ENCODE peak calls at places on chromosome 18, in nine cellular contexts. One of them, this sample, is unnamed.

GRCh38 chr18:24530630-24531111 is 70.2 kb downstream of the HRH4 start:
- DNase-seq in HEK293T: no peak
- DNase-seq in aorta: no peak
- DNase-seq in iris pigment epithelial cell: peak
- DNase-seq in neural progenitor cell: no peak
- DNase-seq in GM04504: peak
- DNase-seq in foreskin keratinocyte: peak
- DNase-seq in fibroblast of lung: peak
- DNase-seq in left colon: no peak
- DNase-seq in this sample: no peak

GRCh38 chr18:45379903-45380302 is 235.4 kb upstream of the SLC14A2 start:
- DNase-seq in GM04504: no peak
- DNase-seq in aorta: no peak
- DNase-seq in fibroblast of lung: peak
- DNase-seq in HEK293T: no peak
- DNase-seq in foreskin keratinocyte: no peak
- DNase-seq in left colon: no peak
- DNase-seq in neural progenitor cell: no peak
- DNase-seq in iris pigment epithelial cell: no peak
- DNase-seq in this sample: no peak

GRCh38 chr18:80184243-80184772 is 63.0 kb downstream of the PARD6G start:
- DNase-seq in HEK293T: no peak
- DNase-seq in fibroblast of lung: no peak
- DNase-seq in left colon: no peak
- DNase-seq in foreskin keratinocyte: no peak
- DNase-seq in GM04504: no peak
- DNase-seq in neural progenitor cell: no peak
- DNase-seq in iris pigment epithelial cell: no peak
- DNase-seq in aorta: no peak
- DNase-seq in this sample: no peak

GRCh38 chr18:22110482-22110924 is 58.9 kb upstream of the GATA6 start:
- DNase-seq in neural progenitor cell: peak
- DNase-seq in iris pigment epithelial cell: no peak
- DNase-seq in foreskin keratinocyte: no peak
- DNase-seq in left colon: no peak
- DNase-seq in aorta: no peak
- DNase-seq in fibroblast of lung: no peak
- DNase-seq in GM04504: no peak
- DNase-seq in HEK293T: no peak
- DNase-seq in this sample: no peak

GRCh38 chr18:3525870-3526420 is 76.0 kb downstream of the TGIF1 start:
- DNase-seq in aorta: no peak
- DNase-seq in GM04504: no peak
- DNase-seq in HEK293T: no peak
- DNase-seq in iris pigment epithelial cell: peak
- DNase-seq in neural progenitor cell: no peak
- DNase-seq in foreskin keratinocyte: no peak
- DNase-seq in fibroblast of lung: peak
- DNase-seq in left colon: no peak
- DNase-seq in this sample: no peak

GRCh38 chr18:36203360-36203895 is 16.1 kb downstream of the MOCOS start:
- DNase-seq in foreskin keratinocyte: no peak
- DNase-seq in fibroblast of lung: no peak
- DNase-seq in left colon: no peak
- DNase-seq in aorta: no peak
- DNase-seq in HEK293T: peak
- DNase-seq in neural progenitor cell: no peak
- DNase-seq in iris pigment epithelial cell: no peak
- DNase-seq in GM04504: no peak
- DNase-seq in this sample: no peak

GRCh38 chr18:75133721-75134645 is 75.0 kb downstream of the PTGR3 start:
- DNase-seq in fibroblast of lung: no peak
- DNase-seq in aorta: no peak
- DNase-seq in GM04504: no peak
- DNase-seq in iris pigment epithelial cell: no peak
- DNase-seq in left colon: no peak
- DNase-seq in HEK293T: no peak
- DNase-seq in neural progenitor cell: no peak
- DNase-seq in foreskin keratinocyte: no peak
- DNase-seq in this sample: no peak

GRCh38 chr18:39772155-39772919 is 2182.7 kb upstream of the PIK3C3 start:
- DNase-seq in left colon: no peak
- DNase-seq in foreskin keratinocyte: peak
- DNase-seq in iris pigment epithelial cell: peak
- DNase-seq in neural progenitor cell: no peak
- DNase-seq in fibroblast of lung: peak
- DNase-seq in GM04504: no peak
- DNase-seq in HEK293T: no peak
- DNase-seq in aorta: no peak
- DNase-seq in this sample: no peak

GRCh38 chr18:76658627-76659026 is 163.6 kb upstream of the ZNF516 start:
- DNase-seq in aorta: no peak
- DNase-seq in neural progenitor cell: peak
- DNase-seq in left colon: no peak
- DNase-seq in iris pigment epithelial cell: no peak
- DNase-seq in fibroblast of lung: peak
- DNase-seq in GM04504: no peak
- DNase-seq in foreskin keratinocyte: no peak
- DNase-seq in HEK293T: peak
- DNase-seq in this sample: no peak

GRCh38 chr18:777021-777420 is 35.0 kb downstream of the YES1 start:
- DNase-seq in left colon: no peak
- DNase-seq in HEK293T: no peak
- DNase-seq in fibroblast of lung: peak
- DNase-seq in foreskin keratinocyte: no peak
- DNase-seq in neural progenitor cell: no peak
- DNase-seq in GM04504: no peak
- DNase-seq in aorta: no peak
- DNase-seq in iris pigment epithelial cell: peak
- DNase-seq in this sample: no peak

GRCh38 chr18:57915848-57916596 is 112.9 kb upstream of the ATP8B1 start:
- DNase-seq in aorta: no peak
- DNase-seq in neural progenitor cell: peak
- DNase-seq in iris pigment epithelial cell: no peak
- DNase-seq in GM04504: no peak
- DNase-seq in foreskin keratinocyte: no peak
- DNase-seq in left colon: peak
- DNase-seq in fibroblast of lung: no peak
- DNase-seq in HEK293T: no peak
- DNase-seq in this sample: no peak

GRCh38 chr18:50987261-50987660 is 19.4 kb downstream of the ELAC1 start:
- DNase-seq in fibroblast of lung: peak
- DNase-seq in aorta: no peak
- DNase-seq in GM04504: no peak
- DNase-seq in neural progenitor cell: no peak
- DNase-seq in iris pigment epithelial cell: no peak
- DNase-seq in HEK293T: no peak
- DNase-seq in left colon: no peak
- DNase-seq in foreskin keratinocyte: no peak
- DNase-seq in this sample: no peak

GRCh38 chr18:76447268-76447890 is 47.7 kb downstream of the ZNF516 start:
- DNase-seq in fibroblast of lung: no peak
- DNase-seq in HEK293T: no peak
- DNase-seq in left colon: peak
- DNase-seq in iris pigment epithelial cell: no peak
- DNase-seq in GM04504: no peak
- DNase-seq in neural progenitor cell: no peak
- DNase-seq in foreskin keratinocyte: no peak
- DNase-seq in aorta: no peak
- DNase-seq in this sample: no peak

GRCh38 chr18:6785411-6785810 is 55.9 kb downstream of the ARHGAP28 start:
- DNase-seq in aorta: no peak
- DNase-seq in foreskin keratinocyte: no peak
- DNase-seq in GM04504: no peak
- DNase-seq in HEK293T: no peak
- DNase-seq in neural progenitor cell: no peak
- DNase-seq in fibroblast of lung: no peak
- DNase-seq in left colon: no peak
- DNase-seq in iris pigment epithelial cell: no peak
- DNase-seq in this sample: no peak

GRCh38 chr18:55587341-55588000 is 521 bp downstream of the TCF4 start:
- DNase-seq in aorta: peak
- DNase-seq in fibroblast of lung: peak
- DNase-seq in left colon: peak
- DNase-seq in neural progenitor cell: peak
- DNase-seq in GM04504: no peak
- DNase-seq in foreskin keratinocyte: no peak
- DNase-seq in HEK293T: peak
- DNase-seq in iris pigment epithelial cell: peak
- DNase-seq in this sample: no peak

GRCh38 chr18:13271512-13271911 is 53.0 kb downstream of the LDLRAD4 start:
- DNase-seq in neural progenitor cell: no peak
- DNase-seq in fibroblast of lung: no peak
- DNase-seq in HEK293T: no peak
- DNase-seq in foreskin keratinocyte: no peak
- DNase-seq in GM04504: no peak
- DNase-seq in iris pigment epithelial cell: no peak
- DNase-seq in aorta: no peak
- DNase-seq in left colon: no peak
- DNase-seq in this sample: no peak

GRCh38 chr18:23154823-23155517 is 19.7 kb downstream of the CABLES1 start:
- DNase-seq in iris pigment epithelial cell: no peak
- DNase-seq in aorta: no peak
- DNase-seq in left colon: no peak
- DNase-seq in neural progenitor cell: no peak
- DNase-seq in GM04504: no peak
- DNase-seq in fibroblast of lung: no peak
- DNase-seq in foreskin keratinocyte: no peak
- DNase-seq in HEK293T: no peak
- DNase-seq in this sample: no peak

GRCh38 chr18:76390452-76391035 is 104.5 kb downstream of the ZNF516 start:
- DNase-seq in foreskin keratinocyte: no peak
- DNase-seq in iris pigment epithelial cell: no peak
- DNase-seq in aorta: no peak
- DNase-seq in GM04504: no peak
- DNase-seq in neural progenitor cell: no peak
- DNase-seq in fibroblast of lung: no peak
- DNase-seq in left colon: no peak
- DNase-seq in HEK293T: no peak
- DNase-seq in this sample: no peak

GRCh38 chr18:79714531-79715240 is 35.1 kb downstream of the CTDP1 start:
- DNase-seq in foreskin keratinocyte: no peak
- DNase-seq in aorta: no peak
- DNase-seq in HEK293T: no peak
- DNase-seq in left colon: no peak
- DNase-seq in iris pigment epithelial cell: no peak
- DNase-seq in neural progenitor cell: no peak
- DNase-seq in GM04504: no peak
- DNase-seq in fibroblast of lung: no peak
- DNase-seq in this sample: no peak

GRCh38 chr18:653512-653911 is 3.9 kb upstream of the TYMS start:
- DNase-seq in iris pigment epithelial cell: no peak
- DNase-seq in left colon: no peak
- DNase-seq in neural progenitor cell: no peak
- DNase-seq in GM04504: no peak
- DNase-seq in fibroblast of lung: no peak
- DNase-seq in foreskin keratinocyte: no peak
- DNase-seq in HEK293T: no peak
- DNase-seq in aorta: no peak
- DNase-seq in this sample: no peak

GRCh38 chr18:8468911-8469310 is 140.3 kb upstream of the RAB12 start:
- DNase-seq in GM04504: no peak
- DNase-seq in neural progenitor cell: no peak
- DNase-seq in left colon: no peak
- DNase-seq in HEK293T: no peak
- DNase-seq in iris pigment epithelial cell: peak
- DNase-seq in aorta: no peak
- DNase-seq in foreskin keratinocyte: no peak
- DNase-seq in fibroblast of lung: peak
- DNase-seq in this sample: no peak

GRCh38 chr18:41940506-41941215 is 14.4 kb upstream of the PIK3C3 start:
- DNase-seq in HEK293T: no peak
- DNase-seq in foreskin keratinocyte: peak
- DNase-seq in aorta: no peak
- DNase-seq in neural progenitor cell: peak
- DNase-seq in fibroblast of lung: peak
- DNase-seq in iris pigment epithelial cell: peak
- DNase-seq in GM04504: peak
- DNase-seq in left colon: no peak
- DNase-seq in this sample: no peak

GRCh38 chr18:62388855-62389760 is 64.0 kb downstream of the TNFRSF11A start:
- DNase-seq in GM04504: no peak
- DNase-seq in fibroblast of lung: no peak
- DNase-seq in foreskin keratinocyte: peak
- DNase-seq in iris pigment epithelial cell: no peak
- DNase-seq in neural progenitor cell: no peak
- DNase-seq in HEK293T: no peak
- DNase-seq in left colon: no peak
- DNase-seq in aorta: no peak
- DNase-seq in this sample: no peak

GRCh38 chr18:5197461-5197860 is 404 bp upstream of the AKAIN1 start:
- DNase-seq in foreskin keratinocyte: no peak
- DNase-seq in fibroblast of lung: no peak
- DNase-seq in neural progenitor cell: no peak
- DNase-seq in HEK293T: no peak
- DNase-seq in iris pigment epithelial cell: no peak
- DNase-seq in left colon: no peak
- DNase-seq in GM04504: no peak
- DNase-seq in aorta: no peak
- DNase-seq in this sample: no peak

GRCh38 chr18:3948958-3949357 is 499.0 kb downstream of the TGIF1 start:
- DNase-seq in fibroblast of lung: no peak
- DNase-seq in left colon: no peak
- DNase-seq in aorta: no peak
- DNase-seq in GM04504: no peak
- DNase-seq in iris pigment epithelial cell: no peak
- DNase-seq in foreskin keratinocyte: no peak
- DNase-seq in HEK293T: no peak
- DNase-seq in neural progenitor cell: no peak
- DNase-seq in this sample: no peak

GRCh38 chr18:34977787-34978532 is 63.3 kb upstream of the MAPRE2 start:
- DNase-seq in foreskin keratinocyte: no peak
- DNase-seq in neural progenitor cell: peak
- DNase-seq in aorta: peak
- DNase-seq in fibroblast of lung: no peak
- DNase-seq in HEK293T: peak
- DNase-seq in left colon: peak
- DNase-seq in GM04504: no peak
- DNase-seq in iris pigment epithelial cell: no peak
- DNase-seq in this sample: no peak

GRCh38 chr18:4399929-4400328 is 55.2 kb downstream of the DLGAP1 start:
- DNase-seq in aorta: no peak
- DNase-seq in HEK293T: no peak
- DNase-seq in left colon: no peak
- DNase-seq in fibroblast of lung: no peak
- DNase-seq in iris pigment epithelial cell: no peak
- DNase-seq in neural progenitor cell: no peak
- DNase-seq in foreskin keratinocyte: no peak
- DNase-seq in GM04504: no peak
- DNase-seq in this sample: no peak